ENCODE peak calls at places on chromosome 4, in ten cellular contexts. C, T, L, F, D, Q, Z, V, H and W are unnamed samples.

GRCh38 chr4:33837043-33837442 is 2407.3 kb downstream of the ARAP2 start:
- DNase-seq in L (no peak), H (peak; percentile 91), T (peak; percentile 90), C (peak; percentile 66), D (no peak), Z (no peak), V (no peak), F (no peak), Q (peak; percentile 80), W (no peak)

GRCh38 chr4:168630445-168631187 is 133.8 kb downstream of the PALLD start:
- DNase-seq in H (peak; percentile 98), Z (no peak), D (no peak), F (no peak), L (no peak), Q (peak; percentile 88), C (peak; percentile 70), V (peak; percentile 45), T (peak; percentile 98), W (no peak)

GRCh38 chr4:115883251-115883650 is 769.8 kb upstream of the NDST4 start:
- DNase-seq in L (no peak), T (no peak), C (no peak), V (no peak), Z (no peak), H (no peak), F (no peak), Q (no peak), D (no peak), W (no peak)

GRCh38 chr4:97367878-97368277 is 775.4 kb downstream of the STPG2 start:
- DNase-seq in Q (no peak), D (no peak), C (peak; percentile 82), L (no peak), H (peak; percentile 92), Z (no peak), V (no peak), F (no peak), T (peak; percentile 89), W (no peak)

GRCh38 chr4:10590896-10591295 is 93.7 kb downstream of the CLNK start:
- DNase-seq in L (no peak), T (peak; percentile 71), D (no peak), H (peak; percentile 79), Q (peak; percentile 82), V (no peak), C (peak; percentile 62), Z (no peak), F (no peak), W (no peak)

GRCh38 chr4:25795566-25796454 is 67.0 kb downstream of the SEL1L3 start:
- DNase-seq in C (peak; percentile 24), Z (peak; percentile 78), L (no peak), H (peak; percentile 91), D (peak; percentile 29), Q (peak; percentile 83), V (no peak), T (peak; percentile 84), F (no peak), W (peak; percentile 88)

GRCh38 chr4:168183717-168184571 is 91.6 kb downstream of the ANXA10 start:
- DNase-seq in L (no peak), Q (peak; percentile 59), Z (peak; percentile 49), D (no peak), C (peak; percentile 55), H (peak; percentile 39), F (no peak), T (peak; percentile 28), V (peak; percentile 14), W (no peak)

GRCh38 chr4:70746179-70746839 is 24.5 kb downstream of the RUFY3 start:
- DNase-seq in F (no peak), D (no peak), C (no peak), V (no peak), H (peak; percentile 70), Q (peak; percentile 70), Z (no peak), T (peak; percentile 54), L (no peak), W (no peak)

GRCh38 chr4:119585771-119586170 is 42.8 kb downstream of the PDE5A start:
- DNase-seq in Q (peak; percentile 80), Z (no peak), C (peak; percentile 53), L (no peak), H (peak; percentile 98), T (peak; percentile 97), V (no peak), F (no peak), D (no peak), W (no peak)

GRCh38 chr4:145937990-145938611 is 522 bp downstream of the ZNF827 start:
- DNase-seq in T (peak; percentile 26), H (peak; percentile 42), L (no peak), Q (peak; percentile 27), Z (peak; percentile 80), D (peak; percentile 32), V (no peak), C (peak; percentile 35), F (no peak), W (peak; percentile 72)

GRCh38 chr4:8248091-8248490 is 21.5 kb upstream of the HTRA3 start:
- DNase-seq in H (no peak), L (no peak), Q (no peak), F (no peak), Z (no peak), T (no peak), V (no peak), D (no peak), C (peak; percentile 68), W (no peak)

GRCh38 chr4:8252301-8253173 is 17.0 kb upstream of the HTRA3 start:
- DNase-seq in H (peak; percentile 67), F (no peak), Z (no peak), D (no peak), Q (peak; percentile 63), L (no peak), C (no peak), V (no peak), T (peak; percentile 64), W (no peak)

GRCh38 chr4:8250167-8250566 is 19.4 kb upstream of the HTRA3 start:
- DNase-seq in D (no peak), Q (no peak), T (no peak), F (no peak), H (no peak), V (no peak), L (no peak), C (no peak), Z (no peak), W (no peak)

GRCh38 chr4:8251110-8251883 is 18.3 kb upstream of the HTRA3 start:
- DNase-seq in T (no peak), Z (no peak), H (no peak), F (no peak), C (no peak), L (no peak), V (no peak), Q (no peak), D (no peak), W (no peak)

GRCh38 chr4:8250637-8251036 is 18.9 kb upstream of the HTRA3 start:
- DNase-seq in Z (no peak), L (no peak), H (no peak), V (no peak), F (no peak), Q (no peak), C (no peak), T (no peak), D (no peak), W (no peak)
- TF ChIP-seq CTCF in Z (no peak), L (no peak), H (no peak), V (no peak), F (no peak), Q (no peak), C (no peak), T (no peak), D (no peak), W (no peak)

DNA sequence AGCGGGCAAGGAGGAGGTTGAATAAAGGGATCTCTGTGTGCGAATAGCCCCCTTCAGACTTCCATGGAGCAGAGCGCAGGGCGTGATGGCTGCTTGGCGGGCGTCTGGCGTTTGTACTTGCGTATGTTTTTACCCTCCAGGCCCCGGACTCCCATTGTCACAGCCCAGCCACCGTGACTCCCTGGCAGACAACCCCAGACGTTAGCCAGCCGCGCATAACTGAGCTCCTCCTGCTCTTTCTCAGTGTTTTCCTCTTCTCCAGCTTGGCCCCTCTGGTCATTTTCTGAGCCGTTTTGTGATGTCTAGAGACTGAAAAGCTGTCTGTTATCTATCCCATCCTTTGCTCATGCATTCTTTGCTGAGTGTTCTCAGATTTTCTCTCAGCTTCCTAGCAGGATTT is 54.3 kb downstream of the IGFBP7 start:
- DNase-seq in H (no peak), Q (no peak), T (no peak), Z (no peak), F (no peak), D (no peak), L (no peak), C (no peak), V (no peak), W (peak; percentile 43)
- H3K27ac ChIP-seq in H (no peak overlapping the region), Q (no peak overlapping the region), T (peak overlapping the region; percentile 28), Z (no peak overlapping the region), F (no peak overlapping the region), D (no peak overlapping the region), L (no peak overlapping the region), C (no peak overlapping the region), V (no peak overlapping the region), W (peak overlapping the region; percentile 75)

DNA sequence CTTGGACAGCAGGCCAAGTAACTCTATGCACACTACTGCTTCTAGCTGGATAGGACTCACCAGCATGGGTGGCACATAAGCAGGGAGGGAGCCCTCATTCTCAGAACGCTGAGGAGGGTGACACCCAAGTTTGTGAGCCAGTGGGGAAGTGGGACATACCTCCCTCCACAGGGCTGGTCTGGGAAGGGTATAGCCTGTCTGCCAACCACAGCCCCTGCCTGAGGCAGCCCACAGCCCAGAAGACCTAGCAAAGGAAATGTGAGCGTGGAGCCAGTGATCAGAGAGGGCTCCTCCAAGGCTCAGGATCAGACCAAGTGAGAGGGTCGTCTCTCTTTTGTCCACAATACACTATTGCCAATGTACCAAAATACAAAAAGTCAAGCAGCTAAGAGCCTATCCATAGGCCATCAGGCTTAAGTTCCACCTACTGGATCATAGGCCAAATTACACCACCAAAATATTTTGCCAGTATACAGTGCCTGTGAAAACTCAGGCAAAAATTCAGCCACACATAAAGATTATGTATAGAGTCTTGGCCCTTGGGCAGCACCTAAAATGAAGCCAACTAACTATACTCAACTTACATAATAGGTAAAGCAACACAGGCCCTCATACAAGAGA is 1203.1 kb downstream of the PCDH18 start:
- DNase-seq in D (no peak), C (peak; percentile 20), T (no peak), V (no peak), Z (peak; percentile 45), F (no peak), Q (no peak), H (no peak), L (no peak), W (peak; percentile 55)
- TF ChIP-seq CTCF in D (peak; percentile 34), C (peak; percentile 50), T (peak; percentile 29), V (no peak), Z (peak; percentile 48), F (no peak), Q (no peak), H (no peak), L (no peak), W (peak; percentile 70)

GRCh38 chr4:77196866-77197265 is 39.9 kb downstream of the CCNG2 start:
- DNase-seq in V (no peak), Q (no peak), F (no peak), Z (no peak), C (no peak), H (no peak), L (no peak), D (peak; percentile 55), T (no peak), W (no peak)
- H3K27ac ChIP-seq in V (no peak overlapping the region), Q (no peak overlapping the region), F (no peak overlapping the region), Z (no peak overlapping the region), C (no peak overlapping the region), H (no peak overlapping the region), L (no peak overlapping the region), D (no peak overlapping the region), T (no peak overlapping the region), W (no peak overlapping the region)